ENCODE peak calls at places on chromosome 18, in nine cellular contexts. H is activated naive CD4-positive, alpha-beta T cell treated with anti-CD3 and anti-CD28 coated beads, Interleukin-2, amount 10 ng/mL, durations not matched to agents 7 days and 5 days; L is RPMI7951; W is NCI-H748 treated with DMSO at 0.1 percent for 48 hours; F is T-helper 1 cell; S is MM.1S; U is chondrocyte; P is stimulated activated CD4-positive, alpha-beta T cell treated with anti-CD3 and anti-CD28 coated beads, Interleukin-1b, Interleukin-23, amount 100 ng/mL, for 24 hours; E is activated CD8-positive, alpha-beta memory T cell treated with anti-CD3 and anti-CD28 coated beads, Interleukin-2, amount 50 U/mL, for 48 hours. N is an unnamed sample.

GRCh38 chr18:48218285-48219022 is 190.7 kb downstream of the ZBTB7C start:
- DNase-seq in H (no peak), L (no peak), W (no peak), F (no peak), S (no peak), U (no peak), P (no peak), E (no peak), N (no peak)

GRCh38 chr18:48455555-48456478 is 46.6 kb upstream of the ZBTB7C start:
- DNase-seq in H (peak), L (peak), W (no peak), F (peak), S (peak), U (no peak), P (peak), E (peak), N (peak)

GRCh38 chr18:37403788-37404187 is 161.8 kb downstream of the CELF4 start:
- DNase-seq in H (no peak), L (no peak), W (no peak), F (no peak), S (no peak), U (no peak), P (no peak), E (no peak), N (no peak)

GRCh38 chr18:77433076-77433475 is 183.4 kb downstream of the GALR1 start:
- DNase-seq in H (no peak), L (no peak), W (no peak), F (no peak), S (no peak), U (no peak), P (no peak), E (no peak), N (no peak)

GRCh38 chr18:50662177-50662576 is 102.3 kb downstream of the MAPK4 start:
- DNase-seq in H (no peak), L (peak), W (peak), F (no peak), S (peak), U (no peak), P (no peak), E (no peak), N (no peak)

GRCh38 chr18:44229693-44230108 is 451.0 kb upstream of the SETBP1 start:
- DNase-seq in H (no peak), L (peak), W (no peak), F (no peak), S (no peak), U (no peak), P (no peak), E (no peak), N (no peak)

GRCh38 chr18:58493516-58494253 is 135.2 kb downstream of the ALPK2 start:
- DNase-seq in H (peak), L (peak), W (peak), F (peak), S (peak), U (no peak), P (peak), E (peak), N (peak)

GRCh38 chr18:55421612-55422381 is 166.2 kb downstream of the TCF4 start:
- DNase-seq in H (no peak), L (peak), W (peak), F (no peak), S (no peak), U (no peak), P (no peak), E (no peak), N (no peak)

GRCh38 chr18:67517224-67517765 is 775 bp upstream of the DSEL start:
- DNase-seq in H (peak), L (no peak), W (peak), F (no peak), S (no peak), U (no peak), P (no peak), E (no peak), N (no peak)

GRCh38 chr18:58025733-58026132 is 18.3 kb upstream of the NEDD4L start:
- DNase-seq in H (no peak), L (peak), W (no peak), F (no peak), S (no peak), U (no peak), P (no peak), E (no peak), N (peak)

GRCh38 chr18:63817441-63818051 is 42.3 kb downstream of the SERPINB7 start:
- DNase-seq in H (no peak), L (no peak), W (no peak), F (no peak), S (no peak), U (no peak), P (no peak), E (no peak), N (no peak)

GRCh38 chr18:54882318-54882717 is 54.0 kb downstream of the RAB27B start:
- DNase-seq in H (no peak), L (no peak), W (no peak), F (no peak), S (no peak), U (no peak), P (no peak), E (no peak), N (no peak)

GRCh38 chr18:22346342-22346967 is 71.3 kb downstream of the CTAGE1 start:
- DNase-seq in H (no peak), L (peak), W (no peak), F (no peak), S (no peak), U (no peak), P (no peak), E (no peak), N (no peak)

GRCh38 chr18:53944721-53945120 is 279.7 kb downstream of the MBD2 start:
- DNase-seq in H (peak), L (no peak), W (no peak), F (peak), S (no peak), U (no peak), P (no peak), E (no peak), N (no peak)

GRCh38 chr18:11553098-11553940 is 56.1 kb upstream of the SLC35G4 start:
- DNase-seq in H (peak), L (peak), W (peak), F (peak), S (peak), U (no peak), P (no peak), E (no peak), N (peak)

GRCh38 chr18:55651236-55651635 is 63.2 kb upstream of the TCF4 start:
- DNase-seq in H (no peak), L (no peak), W (no peak), F (no peak), S (no peak), U (no peak), P (no peak), E (no peak), N (no peak)

GRCh38 chr18:42614619-42615293 is 500.7 kb downstream of the RIT2 start:
- DNase-seq in H (no peak), L (no peak), W (peak), F (no peak), S (no peak), U (no peak), P (no peak), E (no peak), N (no peak)

GRCh38 chr18:49161627-49162026 is 210.9 kb upstream of the SMAD7 start:
- DNase-seq in H (peak), L (peak), W (no peak), F (peak), S (no peak), U (no peak), P (no peak), E (peak), N (peak)

GRCh38 chr18:80210312-80211083 is 36.8 kb downstream of the PARD6G start:
- DNase-seq in H (no peak), L (peak), W (no peak), F (no peak), S (no peak), U (no peak), P (no peak), E (no peak), N (peak)

GRCh38 chr18:35337256-35337655 is 7.0 kb downstream of the ZNF24 start:
- DNase-seq in H (no peak), L (no peak), W (no peak), F (no peak), S (no peak), U (no peak), P (no peak), E (no peak), N (no peak)

GRCh38 chr18:13217971-13218375 is 587 bp upstream of the LDLRAD4 start:
- DNase-seq in H (peak), L (no peak), W (no peak), F (no peak), S (no peak), U (no peak), P (no peak), E (no peak), N (no peak)

GRCh38 chr18:14174706-14175085 is 42.5 kb upstream of the ZNF519 start:
- DNase-seq in H (no peak), L (no peak), W (no peak), F (no peak), S (no peak), U (peak), P (no peak), E (no peak), N (no peak)

GRCh38 chr18:6270791-6271216 is 143.9 kb downstream of the L3MBTL4 start:
- DNase-seq in H (no peak), L (no peak), W (no peak), F (no peak), S (no peak), U (no peak), P (no peak), E (no peak), N (no peak)

GRCh38 chr18:28792404-28793103 is 615.6 kb upstream of the CDH2 start:
- DNase-seq in H (no peak), L (no peak), W (peak), F (no peak), S (no peak), U (no peak), P (no peak), E (no peak), N (no peak)

GRCh38 chr18:78242307-78242643 is 737.3 kb upstream of the SALL3 start:
- DNase-seq in H (no peak), L (no peak), W (no peak), F (no peak), S (no peak), U (no peak), P (no peak), E (no peak), N (no peak)